ENCODE peak calls at places on chromosome 21, in nine cellular contexts. I is astrocyte, Q is heart right ventricle, J is neural progenitor cell, G is hepatocyte, K is breast epithelium, W is NT2/D1, A is Panc1, R is prostate gland. V is an unnamed sample.
A peak's percentile ranks its signal among the peaks of the same experiment; 100 is the strongest.

GRCh38 chr21:45078877-45079281 is 4.5 kb downstream of the ADARB1 start:
- DNase-seq in J (no peak), A (no peak), G (no peak), W (no peak), R (no peak), Q (no peak), K (no peak), I (peak; percentile 71), V (no peak)

GRCh38 chr21:15986277-15986676 is 256.5 kb downstream of the USP25 start:
- DNase-seq in A (no peak), R (no peak), K (no peak), Q (no peak), G (no peak), I (peak; percentile 94), J (no peak), W (no peak), V (peak; percentile 13)

GRCh38 chr21:18725653-18726052 is 322.1 kb upstream of the TMPRSS15 start:
- DNase-seq in J (peak; percentile 9), Q (no peak), W (peak; percentile 22), I (no peak), A (no peak), K (no peak), G (no peak), R (no peak), V (peak; percentile 68)

GRCh38 chr21:17514124-17514481 is 1.3 kb downstream of the CXADR start:
- DNase-seq in W (peak; percentile 84), K (no peak), G (peak; percentile 24), R (peak; percentile 10), J (peak; percentile 70), Q (no peak), I (peak; percentile 53), A (no peak), V (no peak)

GRCh38 chr21:36571556-36571955 is 91.6 kb upstream of the CLDN14 start:
- DNase-seq in I (no peak), W (no peak), R (no peak), G (no peak), A (no peak), J (no peak), K (no peak), Q (no peak), V (no peak)

GRCh38 chr21:15160136-15160535 is 95.3 kb upstream of the NRIP1 start:
- DNase-seq in R (no peak), G (no peak), W (no peak), J (no peak), A (no peak), K (no peak), Q (no peak), I (no peak), V (no peak)

GRCh38 chr21:42581676-42582371 is 68.2 kb downstream of the SLC37A1 start:
- DNase-seq in R (no peak), A (no peak), J (no peak), Q (no peak), I (no peak), W (no peak), G (no peak), K (no peak), V (no peak)

GRCh38 chr21:42330380-42331336 is 15.4 kb upstream of the TFF3 start:
- DNase-seq in Q (no peak), K (no peak), J (no peak), W (no peak), G (no peak), I (no peak), A (no peak), R (no peak), V (no peak)

GRCh38 chr21:15976807-15977206 is 247.0 kb downstream of the USP25 start:
- DNase-seq in A (no peak), I (no peak), W (no peak), K (no peak), R (no peak), G (peak; percentile 7), Q (no peak), J (peak; percentile 24), V (no peak)

GRCh38 chr21:18249542-18250152 is 5.0 kb downstream of the CHODL start:
- DNase-seq in A (no peak), I (no peak), W (no peak), G (no peak), K (no peak), Q (no peak), R (no peak), J (peak; percentile 43), V (peak; percentile 16)

GRCh38 chr21:22556829-22557228 is 1558.6 kb downstream of the NCAM2 start:
- DNase-seq in J (no peak), I (no peak), A (no peak), Q (no peak), R (no peak), K (no peak), G (no peak), W (no peak), V (no peak)

GRCh38 chr21:21715286-21715969 is 717.2 kb downstream of the NCAM2 start:
- DNase-seq in K (no peak), A (no peak), G (no peak), R (no peak), I (peak; percentile 97), W (no peak), J (no peak), Q (no peak), V (no peak)

GRCh38 chr21:42378418-42378817 is 12.1 kb upstream of the TFF1 start:
- DNase-seq in R (no peak), A (no peak), G (no peak), W (no peak), K (no peak), I (no peak), Q (no peak), J (no peak), V (no peak)

GRCh38 chr21:15823486-15824150 is 93.8 kb downstream of the USP25 start:
- DNase-seq in J (no peak), R (no peak), I (no peak), Q (no peak), A (no peak), K (no peak), W (no peak), G (no peak), V (no peak)

GRCh38 chr21:39441502-39442475 is 3.8 kb downstream of the LCA5L start:
- DNase-seq in J (peak; percentile 59), Q (no peak), G (peak; percentile 62), R (no peak), W (peak; percentile 52), A (peak; percentile 20), I (peak; percentile 32), K (no peak), V (peak; percentile 51)

GRCh38 chr21:41552254-41552653 is 44.3 kb upstream of the TMPRSS2 start:
- DNase-seq in W (no peak), J (no peak), R (no peak), K (no peak), I (no peak), G (no peak), Q (no peak), A (no peak), V (no peak)

GRCh38 chr21:16588433-16588860 is 858.7 kb downstream of the USP25 start:
- DNase-seq in J (peak; percentile 75), I (peak; percentile 90), K (peak; percentile 66), R (peak; percentile 51), W (peak; percentile 28), Q (peak; percentile 51), G (peak; percentile 87), A (peak; percentile 32), V (peak; percentile 91)

GRCh38 chr21:33189845-33190244 is 39.9 kb upstream of the IFNAR2 start:
- DNase-seq in R (no peak), Q (no peak), J (no peak), I (no peak), A (no peak), K (no peak), W (no peak), G (no peak), V (no peak)

GRCh38 chr21:33185852-33186251 is 43.9 kb upstream of the IFNAR2 start:
- DNase-seq in I (no peak), G (no peak), W (no peak), R (no peak), A (no peak), J (no peak), Q (no peak), K (no peak), V (no peak)

GRCh38 chr21:33189237-33189636 is 40.5 kb upstream of the IFNAR2 start:
- DNase-seq in R (no peak), W (no peak), G (no peak), K (no peak), J (no peak), I (no peak), A (no peak), Q (no peak), V (no peak)
- H3K27me3 ChIP-seq in R (no peaks in the 10 kb centered on the region), W (no peaks in the 10 kb centered on the region), G (peaks cover 6% of the 10 kb centered on the region), K (no peaks in the 10 kb centered on the region), J (no peaks in the 10 kb centered on the region), I (peaks cover 22% of the 10 kb centered on the region), A (peaks cover 2% of the 10 kb centered on the region), Q (no peaks in the 10 kb centered on the region), V (peaks cover 51% of the 10 kb centered on the region)

GRCh38 chr21:34899302-34899701 is 149.8 kb downstream of the RUNX1 start:
- DNase-seq in A (no peak), R (no peak), K (no peak), W (no peak), Q (no peak), J (no peak), G (no peak), I (no peak), V (no peak)

GRCh38 chr21:34897828-34898227 is 151.3 kb downstream of the RUNX1 start:
- DNase-seq in J (no peak), K (no peak), Q (no peak), W (no peak), I (no peak), R (no peak), G (no peak), A (no peak), V (no peak)

GRCh38 chr21:34900376-34900775 is 148.7 kb downstream of the RUNX1 start:
- DNase-seq in A (no peak), W (no peak), Q (no peak), K (no peak), I (peak; percentile 49), G (peak; percentile 37), R (no peak), J (no peak), V (no peak)

GRCh38 chr21:34904526-34905298 is 144.4 kb downstream of the RUNX1 start:
- DNase-seq in R (no peak), W (no peak), K (no peak), Q (no peak), J (no peak), A (no peak), G (no peak), I (no peak), V (no peak)

GRCh38 chr21:34899760-34900159 is 149.3 kb downstream of the RUNX1 start:
- DNase-seq in A (no peak), Q (no peak), I (no peak), K (no peak), J (no peak), W (no peak), G (no peak), R (no peak), V (no peak)
- H3K36me3 ChIP-seq in A (no peaks in the 10 kb centered on the region), Q (no peaks in the 10 kb centered on the region), I (no peaks in the 10 kb centered on the region), K (no peaks in the 10 kb centered on the region), J (no peaks in the 10 kb centered on the region), W (no peaks in the 10 kb centered on the region), G (no peaks in the 10 kb centered on the region), R (no peaks in the 10 kb centered on the region), V (no peaks in the 10 kb centered on the region)

GRCh38 chr21:30714946-30715345 is 3.6 kb downstream of the KRTAP21-3 start:
- DNase-seq in G (no peak), A (no peak), I (no peak), K (no peak), J (no peak), Q (no peak), W (no peak), R (no peak), V (no peak)
- H3K4me1 ChIP-seq in G (no peaks in the 10 kb centered on the region), A (no peaks in the 10 kb centered on the region), I (peaks cover 3% of the 10 kb centered on the region), K (no peaks in the 10 kb centered on the region), J (no peaks in the 10 kb centered on the region), Q (no peaks in the 10 kb centered on the region), W (no peaks in the 10 kb centered on the region), R (no peaks in the 10 kb centered on the region), V (no peaks in the 10 kb centered on the region)

GRCh38 chr21:38082936-38083335 is 166.7 kb upstream of the KCNJ6 start:
- DNase-seq in R (no peak), W (no peak), G (no peak), J (no peak), A (no peak), K (no peak), Q (no peak), I (no peak), V (no peak)
- H3K27me3 ChIP-seq in R (no peaks in the 10 kb centered on the region), W (no peaks in the 10 kb centered on the region), G (no peaks in the 10 kb centered on the region), J (no peaks in the 10 kb centered on the region), A (no peaks in the 10 kb centered on the region), K (no peaks in the 10 kb centered on the region), Q (no peaks in the 10 kb centered on the region), I (no peaks in the 10 kb centered on the region), V (no peaks in the 10 kb centered on the region)